ENCODE peak calls at places on chromosomes 3 and 15, in four cellular contexts. X, L, Q and W are unnamed samples. For H3K4me1, the result is how much of the 10 kb centered on the place peaks cover.

GRCh38 chr3:69925506-69925905 is 74.0 kb upstream of the SAMMSON start:
- DNase-seq in X (no peak), L (no peak), Q (no peak), W (peak)

GRCh38 chr3:122618614-122619013 is 41.2 kb downstream of the PARP15 start:
- DNase-seq in X (no peak), L (peak), Q (no peak), W (no peak)

GRCh38 chr3:25677121-25677520 is 12.4 kb upstream of the TOP2B start:
- DNase-seq in X (no peak), L (no peak), Q (no peak), W (no peak)

GRCh38 chr3:33908209-33908851 is 109.9 kb downstream of the PDCD6IP start:
- DNase-seq in X (no peak), L (no peak), Q (no peak), W (no peak)

GRCh38 chr15:73108676-73109075 is 56.4 kb downstream of the NEO1 start:
- DNase-seq in X (no peak), L (peak), Q (no peak), W (no peak)

GRCh38 chr15:59473226-59473625 is 35.2 kb downstream of the FAM81A start:
- DNase-seq in X (no peak), L (no peak), Q (no peak), W (no peak)

GRCh38 chr3:194782767-194783404 is 97.2 kb downstream of the FAM43A start:
- DNase-seq in X (no peak), L (no peak), Q (no peak), W (peak)

GRCh38 chr3:123344175-123344908 is 104.5 kb downstream of the ADCY5 start:
- DNase-seq in X (no peak), L (no peak), Q (no peak), W (peak)

GRCh38 chr15:67296684-67297083 is 42.1 kb downstream of the IQCH start:
- DNase-seq in X (no peak), L (no peak), Q (no peak), W (no peak)

GRCh38 chr3:116067275-116067674 is 378.0 kb downstream of the LSAMP start:
- DNase-seq in X (no peak), L (no peak), Q (no peak), W (no peak)

GRCh38 chr3:138771585-138771984 is 63.1 kb downstream of the PIK3CB start:
- DNase-seq in X (no peak), L (no peak), Q (no peak), W (no peak)

GRCh38 chr15:74010929-74011540 is 16.5 kb downstream of the PML start:
- DNase-seq in X (no peak), L (no peak), Q (no peak), W (peak)

GRCh38 chr3:179347108-179347382 is 464 bp upstream of the MFN1 start:
- DNase-seq in X (no peak), L (no peak), Q (no peak), W (no peak)

GRCh38 chr3:171491412-171491811 is 31.2 kb upstream of the TNIK start:
- DNase-seq in X (no peak), L (no peak), Q (no peak), W (no peak)

GRCh38 chr3:124034016-124034808 is 42.3 kb upstream of the ROPN1 start:
- DNase-seq in X (peak), L (peak), Q (no peak), W (peak)

GRCh38 chr3:177968891-177969290 is 567.3 kb upstream of the KCNMB2 start:
- DNase-seq in X (peak), L (no peak), Q (no peak), W (peak)

GRCh38 chr15:68210821-68211655 is 5.9 kb upstream of the CALML4 start:
- DNase-seq in X (peak), L (peak), Q (no peak), W (peak)

GRCh38 chr3:76866729-76867461 is 173.0 kb upstream of the ROBO2 start:
- DNase-seq in X (no peak), L (no peak), Q (no peak), W (no peak)
- H2AFZ ChIP-seq in X (no peak), L (no peak), Q (no peak), W (no peak)

GRCh38 chr3:36909181-36909580 is 35.7 kb downstream of the TRANK1 start:
- DNase-seq in X (no peak), L (no peak), Q (no peak), W (no peak)
- H3K4me1 ChIP-seq in X (under half), L (under half), Q (under half), W (under half)

GRCh38 chr15:51121118-51121517 is 26.4 kb upstream of the TNFAIP8L3 start:
- DNase-seq in X (peak), L (peak), Q (peak), W (peak)
- TF ChIP-seq EZH2phosphoT487 in X (no peak), L (no peak), Q (no peak), W (no peak)

GRCh38 chr3:143167956-143168355 is 48.4 kb downstream of the CHST2 start:
- DNase-seq in X (peak), L (no peak), Q (no peak), W (peak)
- H2AFZ ChIP-seq in X (no peak), L (no peak), Q (no peak), W (no peak)

GRCh38 chr3:13526626-13526949 is 22.3 kb upstream of the FBLN2 start:
- DNase-seq in X (no peak), L (no peak), Q (no peak), W (no peak)

GRCh38 chr3:13528217-13528801 is 20.6 kb upstream of the FBLN2 start:
- DNase-seq in X (peak), L (peak), Q (no peak), W (peak)

GRCh38 chr3:13525827-13526625 is 22.9 kb upstream of the FBLN2 start:
- DNase-seq in X (no peak), L (peak), Q (no peak), W (peak)

GRCh38 chr3:13522236-13522635 is 26.7 kb upstream of the FBLN2 start:
- DNase-seq in X (no peak), L (no peak), Q (no peak), W (no peak)

DNA sequence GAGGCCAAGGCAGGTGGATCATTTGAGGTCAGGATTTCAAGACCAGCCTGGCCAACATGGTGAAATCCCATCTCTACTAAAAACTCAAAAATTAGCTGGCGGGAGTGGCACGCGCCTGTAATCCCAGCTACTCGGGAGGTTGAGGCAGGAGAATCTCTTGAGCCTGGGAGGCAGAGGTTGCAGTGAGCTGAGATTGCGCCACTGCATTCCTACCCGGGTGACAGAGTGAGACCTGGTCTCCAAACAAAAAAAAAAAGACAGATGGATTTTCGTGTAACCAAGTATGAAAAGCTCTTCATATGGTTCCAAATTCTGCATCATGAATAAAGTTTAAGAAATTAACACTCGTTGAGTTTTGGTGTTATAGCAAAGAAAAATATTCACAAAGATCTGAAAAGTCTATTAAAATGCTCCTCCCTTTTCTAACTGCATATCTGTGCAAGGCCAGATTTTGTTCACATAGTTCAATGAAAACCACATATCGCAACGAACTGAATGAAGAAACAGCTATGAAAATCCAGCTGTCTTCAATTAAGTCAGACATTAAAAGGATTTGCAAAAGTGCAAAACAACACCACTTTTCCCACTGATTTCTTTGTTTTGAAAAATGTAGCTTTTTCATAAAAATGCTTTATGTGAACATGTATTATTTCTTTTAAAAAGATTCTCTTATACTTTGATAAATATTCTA is 23.8 kb upstream of the FBLN2 start:
- DNase-seq in X (no peak), L (no peak), Q (no peak), W (peak)
- H3K4me1 ChIP-seq in X (under half), L (under half), Q (under half), W (under half)